ENCODE peak calls at places on chromosomes 4 and X, in four cellular contexts. U is brain microvascular endothelial cell, Y is cardiac muscle cell, W is fibroblast of the aortic adventitia. I is an unnamed sample.

GRCh38 chr4:184472540-184473264 is 1.6 kb downstream of the IRF2 start:
- DNase-seq in U (peak), Y (peak), W (peak), I (peak)

GRCh38 chrX:45134303-45134702 is 66.4 kb downstream of the DIPK2B start:
- DNase-seq in W (peak), Y (peak), U (no peak), I (no peak)

GRCh38 chrX:2492536-2493218 is 8.1 kb downstream of the DHRSX start:
- DNase-seq in U (no peak), Y (no peak), W (no peak), I (no peak)

GRCh38 chr4:177105526-177105925 is 204.1 kb upstream of the NEIL3 start:
- DNase-seq in W (peak), U (no peak), Y (no peak), I (peak)

GRCh38 chr4:156673483-156673882 is 298.1 kb downstream of the PDGFC start:
- DNase-seq in Y (peak), W (peak), U (peak), I (peak)

GRCh38 chrX:82081027-82081426 is 879.1 kb downstream of the SH3BGRL start:
- DNase-seq in Y (no peak), W (no peak), U (no peak), I (no peak)

GRCh38 chr4:131509521-131509920 is 1639.6 kb upstream of the PCDH10 start:
- DNase-seq in W (peak), Y (peak), U (no peak), I (peak)

GRCh38 chr4:159655547-159655946 is 552.7 kb downstream of the RAPGEF2 start:
- DNase-seq in U (peak), Y (peak), W (peak), I (no peak)

GRCh38 chrX:64205441-64205734 is at the start of gene AMER1:
- DNase-seq in Y (no peak), U (no peak), W (no peak), I (no peak)

GRCh38 chr4:111989817-111990216 is 155.4 kb upstream of the FAM241A start:
- DNase-seq in Y (no peak), W (no peak), U (no peak), I (no peak)

GRCh38 chr4:48708610-48709009 is 71.5 kb downstream of the FRYL start:
- DNase-seq in U (no peak), Y (no peak), W (no peak), I (no peak)

GRCh38 chrX:57905141-57905540 is 5.1 kb downstream of the ZXDA start:
- DNase-seq in U (no peak), W (peak), Y (no peak), I (peak)

GRCh38 chr4:155891058-155891457 is 12.4 kb upstream of the TDO2 start:
- DNase-seq in U (peak), Y (peak), W (peak), I (no peak)

GRCh38 chr4:107997794-107998193 is 8.1 kb downstream of the HADH start:
- DNase-seq in W (no peak), U (no peak), Y (no peak), I (peak)

GRCh38 chr4:6180841-6181631 is 19.3 kb downstream of the JAKMIP1 start:
- DNase-seq in Y (no peak), U (no peak), W (no peak), I (no peak)

GRCh38 chr4:72954811-72955210 is 114.7 kb downstream of the COX18 start:
- DNase-seq in U (no peak), W (peak), Y (no peak), I (no peak)

GRCh38 chr4:72959411-72959810 is 110.1 kb downstream of the COX18 start:
- DNase-seq in U (no peak), W (no peak), Y (no peak), I (no peak)
- TF ChIP-seq CTCF in U (no peak), W (no peak), Y (no peak), I (no peak)

GRCh38 chr4:154626793-154627484 is 14.5 kb upstream of the FGG start:
- DNase-seq in Y (peak), W (peak), U (peak), I (peak)
- H3K4me3 ChIP-seq in Y (peak), W (peak), U (peak), I (peak)

GRCh38 chr4:31045724-31046318 is 325.7 kb downstream of the PCDH7 start:
- DNase-seq in W (peak), U (peak), Y (peak), I (peak)
- TF ChIP-seq CTCF in W (peak), U (peak), Y (peak), I (peak)

DNA sequence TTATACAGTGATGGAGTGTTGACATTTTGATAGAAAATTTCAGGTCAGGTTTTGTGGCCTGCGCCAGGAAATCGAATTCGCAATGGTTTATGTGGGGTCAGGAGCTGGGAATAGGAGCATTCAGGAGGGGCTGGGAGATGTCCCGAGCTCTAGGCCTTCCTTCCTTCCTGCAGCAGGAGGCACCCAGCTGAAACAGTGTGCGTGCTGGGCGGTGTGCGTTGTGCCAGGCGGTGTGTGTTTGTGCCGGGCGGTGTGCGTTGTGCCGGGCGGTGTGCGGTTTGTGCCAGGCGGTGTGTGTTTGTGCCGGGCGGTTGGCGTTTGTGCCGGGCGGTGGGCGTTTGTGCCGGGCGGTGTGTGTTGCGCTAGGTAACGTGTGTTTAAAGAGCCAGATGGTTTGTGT is 1.7 kb downstream of the UVSSA start:
- DNase-seq in U (no peak), W (no peak), Y (no peak), I (no peak)
- H3K4me3 ChIP-seq in U (no peak), W (no peak), Y (no peak), I (no peak)

GRCh38 chr4:147985376-147985775 is 253.5 kb downstream of the ARHGAP10 start:
- DNase-seq in Y (no peak), U (no peak), W (no peak), I (no peak)

GRCh38 chr4:147984778-147985138 is 252.9 kb downstream of the ARHGAP10 start:
- DNase-seq in U (no peak), W (no peak), Y (no peak), I (no peak)

GRCh38 chr4:147987252-147987651 is 255.4 kb downstream of the ARHGAP10 start:
- DNase-seq in U (no peak), W (no peak), Y (no peak), I (no peak)

GRCh38 chr4:147981305-147981704 is 249.4 kb downstream of the ARHGAP10 start:
- DNase-seq in Y (no peak), U (no peak), W (peak), I (no peak)

GRCh38 chr4:147984065-147984777 is 252.3 kb downstream of the ARHGAP10 start:
- DNase-seq in Y (peak), U (peak), W (peak), I (peak)
- TF ChIP-seq CTCF in Y (peak), U (peak), W (peak), I (peak)

GRCh38 chr4:143286733-143287570 is 49.7 kb upstream of the GAB1 start:
- DNase-seq in W (peak), Y (peak), U (peak), I (peak)
- H3K4me3 ChIP-seq in W (no peak), Y (no peak), U (no peak), I (no peak)

DNA sequence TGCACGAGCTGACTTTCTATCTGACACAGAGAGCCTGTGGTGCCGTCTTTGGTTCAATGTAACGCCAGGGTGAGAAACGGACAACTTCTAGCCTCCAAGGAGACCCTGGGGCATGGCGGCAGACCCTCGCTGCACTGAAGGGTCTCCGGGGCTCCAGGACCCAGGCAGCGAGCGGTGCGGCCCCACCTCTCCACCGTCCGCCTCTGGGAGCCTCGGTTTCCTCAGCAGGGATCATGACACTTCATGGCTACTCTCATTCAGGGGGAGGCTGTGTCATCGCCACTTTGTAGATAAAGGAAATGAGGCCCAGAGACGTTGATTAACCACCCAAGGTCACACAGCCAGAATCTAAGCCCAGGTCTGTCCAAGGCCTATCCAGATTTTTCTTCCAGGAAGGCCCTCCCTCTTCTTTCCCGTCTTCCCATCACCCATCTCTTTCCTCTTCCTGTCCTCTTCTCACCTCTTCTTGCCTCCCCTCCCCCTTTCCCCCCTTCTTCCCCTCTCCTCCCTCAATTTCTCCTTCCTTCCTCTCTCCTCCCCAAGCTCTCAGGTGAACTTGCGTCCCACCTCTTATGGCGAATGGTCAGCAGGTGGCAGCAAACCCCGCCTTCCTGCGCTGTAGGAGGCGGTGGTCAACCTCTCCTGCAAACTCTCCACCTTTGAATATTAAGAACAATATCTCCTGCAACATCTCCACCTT is 69.3 kb upstream of the HMX1 start:
- DNase-seq in W (no peak), Y (no peak), U (no peak), I (no peak)
- TF ChIP-seq CTCF in W (no peak), Y (no peak), U (no peak), I (no peak)